ENCODE peak calls at places on chromosomes 4 and X, in nine cellular contexts. K, S, M, Q, X, C, Z, G and T are unnamed samples.

GRCh38 chr4:109303141-109303499 is 662 bp upstream of the COL25A1 start:
- DNase-seq in K (no peak), S (no peak), M (no peak), Q (no peak), X (peak), C (no peak), Z (no peak), G (no peak), T (no peak)

GRCh38 chr4:152032722-152033131 is 271.9 kb upstream of the GATB start:
- DNase-seq in K (no peak), S (no peak), M (no peak), Q (no peak), X (no peak), C (no peak), Z (peak), G (no peak), T (no peak)

GRCh38 chr4:173169428-173170209 is 1.0 kb downstream of the GALNT7 start:
- DNase-seq in K (peak), S (peak), M (peak), Q (no peak), X (peak), C (peak), Z (peak), G (peak), T (peak)

GRCh38 chr4:119746951-119747350 is 118.3 kb upstream of the PDE5A start:
- DNase-seq in K (no peak), S (no peak), M (no peak), Q (no peak), X (no peak), C (no peak), Z (no peak), G (no peak), T (no peak)

GRCh38 chr4:85210353-85210752 is 243.9 kb upstream of the WDFY3 start:
- DNase-seq in K (no peak), S (no peak), M (no peak), Q (no peak), X (no peak), C (no peak), Z (peak), G (no peak), T (no peak)

GRCh38 chr4:56764206-56764605 is 57.3 kb downstream of the SPINK2 start:
- DNase-seq in K (no peak), S (no peak), M (no peak), Q (no peak), X (no peak), C (no peak), Z (no peak), G (no peak), T (no peak)

GRCh38 chrX:43551590-43551989 is 104.5 kb upstream of the MAOA start:
- DNase-seq in K (no peak), S (no peak), M (no peak), Q (no peak), X (no peak), C (no peak), Z (no peak), G (no peak), T (no peak)

GRCh38 chrX:134374294-134374693 is 85.7 kb upstream of the HPRT1 start:
- DNase-seq in K (no peak), S (no peak), M (no peak), Q (no peak), X (no peak), C (no peak), Z (peak), G (no peak), T (no peak)

GRCh38 chrX:136121788-136122187 is 25.5 kb upstream of the FHL1 start:
- DNase-seq in K (no peak), S (no peak), M (no peak), Q (no peak), X (no peak), C (no peak), Z (no peak), G (no peak), T (no peak)

GRCh38 chrX:46965125-46965758 is 53.0 kb downstream of the JADE3 start:
- DNase-seq in K (no peak), S (no peak), M (no peak), Q (no peak), X (no peak), C (no peak), Z (peak), G (no peak), T (no peak)

GRCh38 chrX:3501833-3502535 is 155.5 kb upstream of the MXRA5 start:
- DNase-seq in K (no peak), S (no peak), M (no peak), Q (no peak), X (no peak), C (no peak), Z (no peak), G (no peak), T (no peak)

GRCh38 chr4:18934197-18934596 is 912.6 kb upstream of the LCORL start:
- DNase-seq in K (no peak), S (no peak), M (no peak), Q (no peak), X (no peak), C (no peak), Z (peak), G (no peak), T (no peak)

GRCh38 chrX:138519296-138519695 is 192.2 kb downstream of the FGF13 start:
- DNase-seq in K (no peak), S (no peak), M (no peak), Q (no peak), X (no peak), C (no peak), Z (no peak), G (no peak), T (no peak)

GRCh38 chr4:25970691-25971427 is 56.8 kb downstream of the SMIM20 start:
- DNase-seq in K (no peak), S (no peak), M (no peak), Q (no peak), X (no peak), C (no peak), Z (peak), G (no peak), T (no peak)

GRCh38 chr4:99209671-99210070 is 9.4 kb downstream of the ADH6 start:
- DNase-seq in K (no peak), S (no peak), M (no peak), Q (no peak), X (no peak), C (no peak), Z (no peak), G (no peak), T (no peak)